ENCODE peak calls at places on chromosomes 3 and 15, in ten cellular contexts. One of them, this sample, is unnamed.

GRCh38 chr3:23873941-23874340 is 42.8 kb downstream of the NKIRAS1 start:
- DNase-seq in fibroblast of pulmonary artery: peak
- DNase-seq in neural progenitor cell: no peak
- DNase-seq in cardiac muscle cell: peak
- DNase-seq in psoas muscle: no peak
- DNase-seq in tibial nerve: no peak
- DNase-seq in uterus: no peak
- DNase-seq in heart left ventricle: no peak
- DNase-seq in astrocyte: no peak
- DNase-seq in HCT116: no peak
- DNase-seq in this sample: peak

GRCh38 chr3:107208100-107208499 is 169.1 kb upstream of the CCDC54 start:
- DNase-seq in fibroblast of pulmonary artery: peak
- DNase-seq in neural progenitor cell: peak
- DNase-seq in cardiac muscle cell: peak
- DNase-seq in psoas muscle: no peak
- DNase-seq in tibial nerve: peak
- DNase-seq in uterus: peak
- DNase-seq in heart left ventricle: peak
- DNase-seq in astrocyte: peak
- DNase-seq in HCT116: peak
- DNase-seq in this sample: peak

GRCh38 chr15:96851613-96852012 is 521.1 kb downstream of the NR2F2 start:
- DNase-seq in fibroblast of pulmonary artery: peak
- DNase-seq in neural progenitor cell: no peak
- DNase-seq in cardiac muscle cell: peak
- DNase-seq in psoas muscle: no peak
- DNase-seq in tibial nerve: peak
- DNase-seq in uterus: no peak
- DNase-seq in heart left ventricle: no peak
- DNase-seq in astrocyte: peak
- DNase-seq in HCT116: no peak
- DNase-seq in this sample: peak

GRCh38 chr15:98277602-98278001 is 317.1 kb downstream of the ARRDC4 start:
- DNase-seq in fibroblast of pulmonary artery: no peak
- DNase-seq in neural progenitor cell: no peak
- DNase-seq in cardiac muscle cell: no peak
- DNase-seq in psoas muscle: no peak
- DNase-seq in tibial nerve: no peak
- DNase-seq in uterus: no peak
- DNase-seq in heart left ventricle: no peak
- DNase-seq in astrocyte: no peak
- DNase-seq in HCT116: no peak
- DNase-seq in this sample: no peak

GRCh38 chr15:80474224-80474619 is 70.0 kb downstream of the ARNT2 start:
- DNase-seq in fibroblast of pulmonary artery: no peak
- DNase-seq in neural progenitor cell: no peak
- DNase-seq in cardiac muscle cell: no peak
- DNase-seq in psoas muscle: no peak
- DNase-seq in tibial nerve: no peak
- DNase-seq in uterus: no peak
- DNase-seq in heart left ventricle: no peak
- DNase-seq in astrocyte: no peak
- DNase-seq in HCT116: no peak
- DNase-seq in this sample: no peak

GRCh38 chr15:100141304-100142080 is 200.3 kb downstream of the ADAMTS17 start:
- DNase-seq in fibroblast of pulmonary artery: no peak
- DNase-seq in neural progenitor cell: no peak
- DNase-seq in cardiac muscle cell: peak
- DNase-seq in psoas muscle: no peak
- DNase-seq in tibial nerve: no peak
- DNase-seq in uterus: no peak
- DNase-seq in heart left ventricle: no peak
- DNase-seq in astrocyte: peak
- DNase-seq in HCT116: no peak
- DNase-seq in this sample: no peak

GRCh38 chr15:22796079-22796478 is 9.6 kb downstream of the NIPA1 start:
- DNase-seq in fibroblast of pulmonary artery: no peak
- DNase-seq in neural progenitor cell: no peak
- DNase-seq in cardiac muscle cell: no peak
- DNase-seq in psoas muscle: no peak
- DNase-seq in tibial nerve: no peak
- DNase-seq in uterus: no peak
- DNase-seq in heart left ventricle: no peak
- DNase-seq in astrocyte: no peak
- DNase-seq in HCT116: no peak
- DNase-seq in this sample: no peak

GRCh38 chr3:135809038-135809437 is 156.5 kb upstream of the PPP2R3A start:
- DNase-seq in fibroblast of pulmonary artery: no peak
- DNase-seq in neural progenitor cell: no peak
- DNase-seq in cardiac muscle cell: no peak
- DNase-seq in psoas muscle: no peak
- DNase-seq in tibial nerve: no peak
- DNase-seq in uterus: no peak
- DNase-seq in heart left ventricle: no peak
- DNase-seq in astrocyte: no peak
- DNase-seq in HCT116: no peak
- DNase-seq in this sample: no peak

GRCh38 chr3:8147726-8148125 is 353.9 kb upstream of the LMCD1 start:
- DNase-seq in fibroblast of pulmonary artery: no peak
- DNase-seq in neural progenitor cell: no peak
- DNase-seq in cardiac muscle cell: no peak
- DNase-seq in psoas muscle: no peak
- DNase-seq in tibial nerve: no peak
- DNase-seq in uterus: no peak
- DNase-seq in heart left ventricle: no peak
- DNase-seq in astrocyte: no peak
- DNase-seq in HCT116: no peak
- DNase-seq in this sample: no peak

GRCh38 chr3:65666426-65667091 is 372.2 kb downstream of the MAGI1 start:
- DNase-seq in fibroblast of pulmonary artery: peak
- DNase-seq in neural progenitor cell: no peak
- DNase-seq in cardiac muscle cell: peak
- DNase-seq in psoas muscle: no peak
- DNase-seq in tibial nerve: no peak
- DNase-seq in uterus: no peak
- DNase-seq in heart left ventricle: no peak
- DNase-seq in astrocyte: peak
- DNase-seq in HCT116: no peak
- DNase-seq in this sample: no peak

GRCh38 chr3:195803309-195803908 is 8.3 kb downstream of the MUC4 start:
- DNase-seq in fibroblast of pulmonary artery: no peak
- DNase-seq in neural progenitor cell: no peak
- DNase-seq in cardiac muscle cell: no peak
- DNase-seq in psoas muscle: no peak
- DNase-seq in tibial nerve: no peak
- DNase-seq in uterus: peak
- DNase-seq in heart left ventricle: no peak
- DNase-seq in astrocyte: no peak
- DNase-seq in HCT116: no peak
- DNase-seq in this sample: peak

GRCh38 chr3:126136428-126137220 is 43.8 kb downstream of the ALDH1L1 start:
- DNase-seq in fibroblast of pulmonary artery: no peak
- DNase-seq in neural progenitor cell: no peak
- DNase-seq in cardiac muscle cell: no peak
- DNase-seq in psoas muscle: peak
- DNase-seq in tibial nerve: no peak
- DNase-seq in uterus: peak
- DNase-seq in heart left ventricle: no peak
- DNase-seq in astrocyte: no peak
- DNase-seq in HCT116: no peak
- DNase-seq in this sample: no peak

GRCh38 chr3:170999737-171000242 is 26.7 kb downstream of the SLC2A2 start:
- DNase-seq in fibroblast of pulmonary artery: peak
- DNase-seq in neural progenitor cell: no peak
- DNase-seq in cardiac muscle cell: peak
- DNase-seq in psoas muscle: no peak
- DNase-seq in tibial nerve: no peak
- DNase-seq in uterus: no peak
- DNase-seq in heart left ventricle: no peak
- DNase-seq in astrocyte: peak
- DNase-seq in HCT116: peak
- DNase-seq in this sample: peak

GRCh38 chr3:109559389-109559788 is 222.0 kb upstream of the DPPA4 start:
- DNase-seq in fibroblast of pulmonary artery: no peak
- DNase-seq in neural progenitor cell: no peak
- DNase-seq in cardiac muscle cell: no peak
- DNase-seq in psoas muscle: no peak
- DNase-seq in tibial nerve: no peak
- DNase-seq in uterus: no peak
- DNase-seq in heart left ventricle: no peak
- DNase-seq in astrocyte: no peak
- DNase-seq in HCT116: no peak
- DNase-seq in this sample: no peak

GRCh38 chr3:109548192-109548938 is 211.0 kb upstream of the DPPA4 start:
- DNase-seq in fibroblast of pulmonary artery: no peak
- DNase-seq in neural progenitor cell: no peak
- DNase-seq in cardiac muscle cell: no peak
- DNase-seq in psoas muscle: no peak
- DNase-seq in tibial nerve: no peak
- DNase-seq in uterus: no peak
- DNase-seq in heart left ventricle: no peak
- DNase-seq in astrocyte: peak
- DNase-seq in HCT116: no peak
- DNase-seq in this sample: no peak

DNA sequence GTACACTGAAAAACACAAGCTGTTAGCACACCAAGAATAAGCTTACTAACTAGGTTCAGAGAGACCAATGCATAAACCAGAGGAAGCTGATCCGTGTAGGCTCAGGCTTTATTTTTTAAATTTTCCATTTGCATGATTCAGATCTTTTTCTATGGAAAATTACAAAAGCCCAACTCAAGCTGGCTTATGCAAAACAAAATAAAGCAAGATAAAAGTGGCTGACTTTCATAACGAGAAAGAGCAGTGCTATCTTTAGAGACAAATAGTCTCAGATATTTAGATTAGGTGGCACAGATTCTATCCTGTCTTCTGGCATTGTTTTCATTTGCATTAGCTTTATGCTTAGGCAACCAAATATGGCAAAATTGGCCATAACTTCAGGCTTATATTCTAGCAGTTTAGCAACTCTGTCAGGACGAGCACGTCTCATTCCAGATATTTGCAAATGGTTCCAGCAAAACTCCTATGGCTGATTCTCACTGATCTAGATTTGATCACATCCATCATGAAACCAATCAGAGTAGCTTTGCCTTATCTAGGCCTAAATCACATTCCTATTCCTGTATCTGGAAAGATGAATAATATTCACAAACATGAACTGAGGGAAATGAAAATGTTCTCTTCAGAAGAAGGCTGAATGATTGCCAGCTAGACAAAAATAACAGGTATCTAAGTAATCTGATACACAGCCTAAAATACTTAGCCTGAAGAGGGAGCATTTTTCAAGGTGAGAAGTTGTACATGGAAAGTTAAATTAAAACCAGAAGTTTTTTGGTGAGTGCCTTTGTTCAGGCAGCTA is 216.4 kb upstream of the DPPA4 start:
- DNase-seq in fibroblast of pulmonary artery: no peak
- DNase-seq in neural progenitor cell: no peak
- DNase-seq in cardiac muscle cell: no peak
- DNase-seq in psoas muscle: no peak
- DNase-seq in tibial nerve: no peak
- DNase-seq in uterus: no peak
- DNase-seq in heart left ventricle: no peak
- DNase-seq in astrocyte: peak
- DNase-seq in HCT116: peak
- DNase-seq in this sample: no peak
- TF ChIP-seq CTCF in fibroblast of pulmonary artery: no peak
- TF ChIP-seq CTCF in neural progenitor cell: peak
- TF ChIP-seq CTCF in cardiac muscle cell: no peak
- TF ChIP-seq CTCF in psoas muscle: no peak
- TF ChIP-seq CTCF in tibial nerve: no peak
- TF ChIP-seq CTCF in uterus: no peak
- TF ChIP-seq CTCF in heart left ventricle: no peak
- TF ChIP-seq CTCF in astrocyte: no peak
- TF ChIP-seq CTCF in HCT116: peak
- TF ChIP-seq CTCF in this sample: no peak

GRCh38 chr15:70431854-70432253 is 331.5 kb downstream of the UACA start:
- DNase-seq in fibroblast of pulmonary artery: no peak
- DNase-seq in neural progenitor cell: no peak
- DNase-seq in cardiac muscle cell: no peak
- DNase-seq in psoas muscle: no peak
- DNase-seq in tibial nerve: no peak
- DNase-seq in uterus: no peak
- DNase-seq in heart left ventricle: no peak
- DNase-seq in astrocyte: no peak
- DNase-seq in HCT116: no peak
- DNase-seq in this sample: no peak
- H3K4me3 ChIP-seq in fibroblast of pulmonary artery: no peak
- H3K4me3 ChIP-seq in neural progenitor cell: no peak
- H3K4me3 ChIP-seq in cardiac muscle cell: no peak
- H3K4me3 ChIP-seq in psoas muscle: no peak
- H3K4me3 ChIP-seq in tibial nerve: no peak
- H3K4me3 ChIP-seq in uterus: no peak
- H3K4me3 ChIP-seq in heart left ventricle: no peak
- H3K4me3 ChIP-seq in astrocyte: no peak
- H3K4me3 ChIP-seq in HCT116: no peak
- H3K4me3 ChIP-seq in this sample: no peak

DNA sequence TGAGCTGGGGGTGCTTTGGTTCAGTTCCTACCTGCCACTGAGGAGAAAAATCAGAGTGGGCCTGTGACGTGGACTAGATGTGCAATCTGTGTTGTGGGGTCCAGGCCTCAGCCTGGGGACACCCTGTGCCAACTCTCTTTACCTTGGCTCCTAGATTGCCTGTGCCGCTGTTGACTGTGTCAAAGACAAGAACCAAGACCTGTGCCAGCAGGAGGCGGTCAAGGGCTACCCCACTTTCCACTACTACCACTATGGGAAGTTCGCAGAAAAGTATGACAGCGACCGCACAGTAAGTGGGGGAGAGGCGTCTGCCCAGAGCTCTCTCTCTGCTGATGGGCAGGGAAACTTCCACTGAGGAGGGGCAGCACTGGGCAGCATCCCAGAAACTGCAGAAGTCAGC is 40.6 kb upstream of the SEC22A start:
- DNase-seq in fibroblast of pulmonary artery: no peak
- DNase-seq in neural progenitor cell: peak
- DNase-seq in cardiac muscle cell: no peak
- DNase-seq in psoas muscle: no peak
- DNase-seq in tibial nerve: no peak
- DNase-seq in uterus: no peak
- DNase-seq in heart left ventricle: no peak
- DNase-seq in astrocyte: no peak
- DNase-seq in HCT116: no peak
- DNase-seq in this sample: no peak
- TF ChIP-seq CTCF in fibroblast of pulmonary artery: no peak
- TF ChIP-seq CTCF in neural progenitor cell: peak
- TF ChIP-seq CTCF in cardiac muscle cell: no peak
- TF ChIP-seq CTCF in psoas muscle: no peak
- TF ChIP-seq CTCF in tibial nerve: no peak
- TF ChIP-seq CTCF in uterus: no peak
- TF ChIP-seq CTCF in heart left ventricle: no peak
- TF ChIP-seq CTCF in astrocyte: no peak
- TF ChIP-seq CTCF in HCT116: peak
- TF ChIP-seq CTCF in this sample: no peak

DNA sequence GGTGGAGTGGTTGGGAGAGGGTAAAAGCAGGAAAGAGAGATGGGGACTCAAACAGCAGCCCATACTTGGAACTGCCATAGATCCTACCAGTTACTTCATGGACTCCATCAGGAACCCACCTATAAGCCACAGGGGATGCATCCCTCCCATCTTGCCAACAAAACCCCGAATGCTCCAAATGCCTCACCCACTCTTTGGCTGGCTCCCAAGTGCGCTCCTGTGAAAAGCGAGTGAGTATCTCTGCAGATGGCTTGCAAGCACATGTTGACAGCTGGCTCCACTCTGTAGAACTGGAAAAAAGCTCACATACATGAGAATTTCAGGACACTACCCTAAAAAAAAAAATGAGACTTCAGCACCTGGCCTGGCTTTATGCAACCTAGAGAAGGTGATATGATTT is 151.0 kb downstream of the UBE3A start:
- DNase-seq in fibroblast of pulmonary artery: no peak
- DNase-seq in neural progenitor cell: no peak
- DNase-seq in cardiac muscle cell: no peak
- DNase-seq in psoas muscle: no peak
- DNase-seq in tibial nerve: no peak
- DNase-seq in uterus: no peak
- DNase-seq in heart left ventricle: peak
- DNase-seq in astrocyte: no peak
- DNase-seq in HCT116: no peak
- DNase-seq in this sample: no peak
- H3K4me3 ChIP-seq in fibroblast of pulmonary artery: no peak
- H3K4me3 ChIP-seq in neural progenitor cell: no peak
- H3K4me3 ChIP-seq in cardiac muscle cell: no peak
- H3K4me3 ChIP-seq in psoas muscle: no peak
- H3K4me3 ChIP-seq in tibial nerve: no peak
- H3K4me3 ChIP-seq in uterus: no peak
- H3K4me3 ChIP-seq in heart left ventricle: no peak
- H3K4me3 ChIP-seq in astrocyte: no peak
- H3K4me3 ChIP-seq in HCT116: no peak
- H3K4me3 ChIP-seq in this sample: no peak